ENCODE peak calls at places on chromosome 6, in nine cellular contexts. Y is stomach, R is GM23338, X is breast epithelium, C is transverse colon, P is HCT116, F is GM12878, Q is endothelial cell of umbilical vein, G is vagina. N is an unnamed sample.

GRCh38 chr6:106642476-106642875 is 13.1 kb downstream of the QRSL1 start:
- DNase-seq in Y (no peak), R (no peak), X (no peak), C (no peak), P (no peak), F (no peak), Q (no peak), G (no peak), N (no peak)

GRCh38 chr6:118134257-118134656 is 227.2 kb downstream of the SLC35F1 start:
- DNase-seq in Y (no peak), R (no peak), X (no peak), C (no peak), P (no peak), F (no peak), Q (no peak), G (no peak), N (no peak)

GRCh38 chr6:104710543-104711335 is 149.0 kb downstream of the HACE1 start:
- DNase-seq in Y (no peak), R (no peak), X (no peak), C (no peak), P (no peak), F (no peak), Q (no peak), G (no peak), N (no peak)

GRCh38 chr6:23027281-23027680 is 457.9 kb downstream of the HDGFL1 start:
- DNase-seq in Y (no peak), R (no peak), X (no peak), C (no peak), P (no peak), F (no peak), Q (no peak), G (no peak), N (no peak)

GRCh38 chr6:13813621-13814175 is 659 bp downstream of the MCUR1 start:
- DNase-seq in Y (peak), R (peak), X (peak), C (peak), P (peak), F (no peak), Q (peak), G (peak), N (no peak)

GRCh38 chr6:83578057-83578456 is 65.7 kb downstream of the PRSS35 start:
- DNase-seq in Y (no peak), R (no peak), X (no peak), C (no peak), P (no peak), F (no peak), Q (no peak), G (no peak), N (no peak)

GRCh38 chr6:43078651-43079050 is 2.5 kb downstream of the PTK7 start:
- DNase-seq in Y (no peak), R (no peak), X (no peak), C (no peak), P (no peak), F (no peak), Q (no peak), G (no peak), N (no peak)

GRCh38 chr6:65116326-65116725 is 590.7 kb downstream of the EYS start:
- DNase-seq in Y (no peak), R (no peak), X (no peak), C (no peak), P (no peak), F (no peak), Q (no peak), G (no peak), N (no peak)

GRCh38 chr6:131946404-131946991 is 4.7 kb downstream of the CCN2 start:
- DNase-seq in Y (no peak), R (peak), X (no peak), C (no peak), P (no peak), F (no peak), Q (no peak), G (no peak), N (no peak)

GRCh38 chr6:106728296-106728870 is 99.0 kb downstream of the QRSL1 start:
- DNase-seq in Y (no peak), R (no peak), X (no peak), C (peak), P (no peak), F (no peak), Q (no peak), G (no peak), N (no peak)

GRCh38 chr6:138162104-138162946 is 586 bp downstream of the ARFGEF3 start:
- DNase-seq in Y (peak), R (peak), X (no peak), C (peak), P (no peak), F (no peak), Q (peak), G (no peak), N (peak)

GRCh38 chr6:116557863-116558262 is 4.3 kb downstream of the CALHM4 start:
- DNase-seq in Y (no peak), R (peak), X (peak), C (no peak), P (peak), F (no peak), Q (peak), G (no peak), N (no peak)

GRCh38 chr6:68968301-68968649 is 333.2 kb downstream of the ADGRB3 start:
- DNase-seq in Y (no peak), R (no peak), X (no peak), C (no peak), P (no peak), F (no peak), Q (no peak), G (no peak), N (no peak)

GRCh38 chr6:111122458-111123286 is 35.4 kb downstream of the SLC16A10 start:
- DNase-seq in Y (no peak), R (no peak), X (no peak), C (no peak), P (no peak), F (no peak), Q (no peak), G (no peak), N (no peak)

GRCh38 chr6:111118816-111119215 is 31.5 kb downstream of the SLC16A10 start:
- DNase-seq in Y (no peak), R (no peak), X (no peak), C (no peak), P (no peak), F (no peak), Q (no peak), G (no peak), N (no peak)

GRCh38 chr6:111124406-111124805 is 37.1 kb downstream of the SLC16A10 start:
- DNase-seq in Y (no peak), R (no peak), X (no peak), C (no peak), P (no peak), F (no peak), Q (no peak), G (no peak), N (no peak)

GRCh38 chr6:111119550-111120329 is 32.4 kb downstream of the SLC16A10 start:
- DNase-seq in Y (no peak), R (no peak), X (no peak), C (no peak), P (no peak), F (no peak), Q (no peak), G (no peak), N (no peak)

GRCh38 chr6:111121789-111122350 is 34.6 kb downstream of the SLC16A10 start:
- DNase-seq in Y (no peak), R (no peak), X (no peak), C (no peak), P (no peak), F (no peak), Q (no peak), G (no peak), N (no peak)
- H3K27ac ChIP-seq in Y (no peak), R (no peak), X (no peak), C (no peak), P (no peak), F (no peak), Q (no peak), G (no peak), N (no peak)

DNA sequence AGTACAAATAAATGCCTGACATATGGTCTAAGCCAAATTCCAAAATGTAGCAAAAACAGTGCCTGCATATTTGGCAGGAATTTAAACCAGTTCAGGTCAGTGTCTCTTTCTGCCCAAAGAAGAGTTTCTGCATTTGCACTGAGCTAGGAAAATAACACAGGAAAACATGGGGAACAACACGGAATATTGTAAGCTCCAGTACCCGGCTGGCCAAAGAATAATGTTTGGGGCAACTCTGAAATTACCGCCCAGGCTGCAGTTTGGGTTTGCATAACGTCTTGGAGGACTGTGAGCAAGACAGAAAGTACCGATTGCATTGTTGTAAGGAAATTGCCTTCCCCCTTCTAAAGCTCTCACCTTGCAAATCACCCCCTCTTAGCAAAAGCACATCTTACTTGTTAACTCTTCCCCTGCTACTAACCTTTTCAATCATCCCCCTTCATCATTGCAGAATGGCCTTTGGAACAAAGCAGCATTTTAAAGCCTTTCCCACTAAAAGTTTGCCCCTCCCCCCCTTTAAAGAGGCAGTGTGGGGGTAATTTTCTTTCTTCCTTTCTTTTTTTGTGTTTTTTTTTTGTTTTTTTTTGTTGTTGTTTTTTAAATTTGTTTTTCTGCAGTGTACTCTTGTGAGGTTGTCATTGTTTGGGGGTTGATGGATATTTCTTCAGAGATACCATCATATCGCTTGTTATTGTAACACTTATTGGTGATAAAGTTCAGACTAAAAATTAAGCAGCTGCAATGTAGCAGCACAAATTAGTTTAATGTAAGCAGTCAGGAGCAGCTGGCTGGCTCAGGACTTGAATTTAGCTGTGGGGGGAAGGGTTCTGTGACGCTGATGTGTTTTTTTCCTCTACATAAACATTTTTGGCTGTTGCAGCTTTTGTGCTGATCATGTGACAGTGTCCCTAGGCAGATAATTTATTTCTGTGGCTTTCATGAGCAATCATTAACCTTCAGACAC is 100.0 kb upstream of the CITED2 start:
- DNase-seq in Y (no peak), R (peak), X (no peak), C (peak), P (no peak), F (no peak), Q (no peak), G (no peak), N (peak)
- TF ChIP-seq POLR2AphosphoS5 in Y (peak), R (no peak), X (no peak), C (no peak), P (no peak), F (no peak), Q (no peak), G (no peak), N (no peak)

GRCh38 chr6:157107571-157107914 is 215.8 kb downstream of the TMEM242 start:
- DNase-seq in Y (no peak), R (no peak), X (no peak), C (no peak), P (no peak), F (no peak), Q (no peak), G (no peak), N (no peak)

GRCh38 chr6:157110620-157111019 is 212.7 kb downstream of the TMEM242 start:
- DNase-seq in Y (no peak), R (no peak), X (no peak), C (no peak), P (no peak), F (no peak), Q (no peak), G (no peak), N (no peak)

GRCh38 chr6:157108923-157109322 is 214.4 kb downstream of the TMEM242 start:
- DNase-seq in Y (no peak), R (no peak), X (no peak), C (no peak), P (no peak), F (no peak), Q (no peak), G (no peak), N (no peak)

GRCh38 chr6:157106487-157106886 is 216.8 kb downstream of the TMEM242 start:
- DNase-seq in Y (no peak), R (no peak), X (no peak), C (no peak), P (peak), F (no peak), Q (peak), G (no peak), N (no peak)

GRCh38 chr6:157107915-157108651 is 215.2 kb downstream of the TMEM242 start:
- DNase-seq in Y (no peak), R (no peak), X (no peak), C (no peak), P (no peak), F (no peak), Q (peak), G (no peak), N (no peak)
- H3K27ac ChIP-seq in Y (peak), R (no peak), X (peak), C (peak), P (no peak), F (no peak), Q (peak), G (no peak), N (no peak)

DNA sequence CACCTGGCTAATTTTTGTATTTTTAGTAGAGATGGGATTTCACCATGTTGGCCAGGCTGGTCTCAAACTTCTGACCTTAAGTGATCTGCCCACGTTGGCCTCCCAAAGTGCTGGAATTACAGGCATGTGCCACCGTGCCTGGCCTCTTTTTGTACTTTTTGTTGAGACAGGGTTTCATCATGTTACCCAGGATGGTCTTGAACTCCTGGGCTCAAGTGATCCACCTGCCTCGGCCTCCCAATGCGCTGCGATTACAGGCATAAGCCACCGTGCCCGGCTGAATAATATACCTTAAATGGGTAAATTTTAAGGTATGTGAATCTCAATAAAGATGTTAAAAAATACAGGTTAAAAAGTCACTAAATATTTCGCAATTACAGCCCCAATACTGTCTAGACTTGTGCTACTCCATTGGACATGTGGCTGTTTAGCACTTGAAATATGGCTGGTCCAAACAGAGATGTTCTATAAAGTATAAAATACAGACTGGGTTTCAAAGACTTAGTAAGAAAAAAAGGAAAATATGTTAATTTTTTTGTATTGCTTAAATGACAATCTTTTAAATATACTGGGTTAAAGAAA is 42.1 kb downstream of the PPP1R3G start:
- DNase-seq in Y (no peak), R (no peak), X (no peak), C (no peak), P (no peak), F (no peak), Q (no peak), G (no peak), N (no peak)
- TF ChIP-seq POLR2AphosphoS5 in Y (no peak), R (no peak), X (no peak), C (no peak), P (no peak), F (no peak), Q (no peak), G (no peak), N (no peak)

DNA sequence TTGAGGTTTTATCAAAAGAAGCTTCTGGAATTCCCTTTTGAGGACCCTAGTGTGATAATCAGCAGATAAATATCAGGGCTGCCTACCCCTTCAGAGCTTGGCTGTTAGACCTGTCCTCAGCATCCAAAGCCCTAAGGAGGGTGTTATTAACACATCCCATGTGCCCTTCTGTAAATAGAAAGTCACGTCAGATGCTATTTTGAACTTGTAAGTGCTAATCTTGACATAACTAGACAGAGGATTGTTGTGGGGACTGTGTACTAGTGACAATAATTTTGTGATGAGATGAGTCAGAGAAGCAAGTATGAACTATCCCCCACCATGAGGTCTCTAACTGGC is 4.9 kb upstream of the LAMA4 start:
- DNase-seq in Y (no peak), R (no peak), X (no peak), C (no peak), P (no peak), F (no peak), Q (no peak), G (no peak), N (no peak)
- H3K27ac ChIP-seq in Y (no peak), R (no peak), X (no peak), C (no peak), P (no peak), F (no peak), Q (no peak), G (no peak), N (no peak)

GRCh38 chr6:49915035-49915434 is 48.7 kb upstream of the CRISP1 start:
- DNase-seq in Y (no peak), R (no peak), X (no peak), C (no peak), P (no peak), F (no peak), Q (no peak), G (no peak), N (no peak)
- TF ChIP-seq POLR2AphosphoS5 in Y (no peak), R (no peak), X (no peak), C (no peak), P (no peak), F (no peak), Q (no peak), G (no peak), N (no peak)

GRCh38 chr6:168583126-168583525 is 142.1 kb downstream of the SMOC2 start:
- DNase-seq in Y (no peak), R (no peak), X (no peak), C (no peak), P (no peak), F (no peak), Q (no peak), G (no peak), N (no peak)

GRCh38 chr6:168584251-168584650 is 143.3 kb downstream of the SMOC2 start:
- DNase-seq in Y (no peak), R (no peak), X (no peak), C (no peak), P (no peak), F (no peak), Q (no peak), G (no peak), N (no peak)

GRCh38 chr6:168583821-168584220 is 142.8 kb downstream of the SMOC2 start:
- DNase-seq in Y (peak), R (no peak), X (no peak), C (no peak), P (no peak), F (no peak), Q (no peak), G (no peak), N (no peak)

GRCh38 chr6:168585441-168585840 is 144.5 kb downstream of the SMOC2 start:
- DNase-seq in Y (no peak), R (no peak), X (no peak), C (no peak), P (no peak), F (no peak), Q (no peak), G (no peak), N (peak)

GRCh38 chr6:168584671-168585070 is 143.7 kb downstream of the SMOC2 start:
- DNase-seq in Y (no peak), R (no peak), X (no peak), C (no peak), P (no peak), F (no peak), Q (no peak), G (no peak), N (no peak)
- H3K27ac ChIP-seq in Y (peak), R (no peak), X (no peak), C (peak), P (no peak), F (no peak), Q (no peak), G (no peak), N (no peak)

GRCh38 chr6:25388776-25389175 is 109.6 kb downstream of the CARMIL1 start:
- DNase-seq in Y (no peak), R (no peak), X (no peak), C (no peak), P (no peak), F (no peak), Q (no peak), G (no peak), N (no peak)

GRCh38 chr6:25389501-25389900 is 110.3 kb downstream of the CARMIL1 start:
- DNase-seq in Y (no peak), R (no peak), X (no peak), C (no peak), P (no peak), F (no peak), Q (peak), G (no peak), N (no peak)

GRCh38 chr6:25395731-25396130 is 116.6 kb downstream of the CARMIL1 start:
- DNase-seq in Y (no peak), R (no peak), X (no peak), C (no peak), P (no peak), F (no peak), Q (no peak), G (no peak), N (no peak)

GRCh38 chr6:25387921-25388320 is 108.7 kb downstream of the CARMIL1 start:
- DNase-seq in Y (no peak), R (no peak), X (no peak), C (no peak), P (no peak), F (no peak), Q (no peak), G (no peak), N (no peak)

DNA sequence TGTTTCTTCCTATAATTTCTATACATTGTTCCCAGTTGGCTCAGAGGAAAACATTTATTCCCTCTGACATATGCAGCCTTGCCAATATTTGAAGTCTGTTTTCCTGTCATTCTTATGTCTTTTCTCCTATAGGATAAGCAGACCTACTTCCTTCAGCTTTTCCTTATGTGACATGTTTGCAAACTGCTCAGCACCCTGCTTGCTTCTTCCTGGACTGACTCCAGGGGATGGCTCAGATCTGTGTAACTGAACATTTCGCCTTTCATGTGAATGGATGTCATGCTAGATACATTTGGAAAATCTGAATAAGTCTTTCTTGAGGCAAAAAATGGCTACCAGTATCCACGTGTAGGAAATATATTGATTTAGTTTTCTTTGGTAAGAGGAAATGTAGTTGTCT is 113.2 kb downstream of the CARMIL1 start:
- DNase-seq in Y (no peak), R (no peak), X (no peak), C (no peak), P (no peak), F (no peak), Q (no peak), G (no peak), N (no peak)
- TF ChIP-seq POLR2AphosphoS5 in Y (no peak), R (no peak), X (no peak), C (no peak), P (no peak), F (no peak), Q (no peak), G (no peak), N (no peak)

N was measured in spleen.